ENCODE peak calls at places on chromosome 11, in four cellular contexts. One of them, this sample, is unnamed.

GRCh38 chr11:68610452-68611116 is 73.8 kb upstream of the GAL start:
- DNase-seq in suprapubic skin: no peak
- DNase-seq in K562: peak; percentile 25
- DNase-seq in breast epithelium: no peak
- DNase-seq in this sample: no peak

GRCh38 chr11:59678118-59678812 is 9.4 kb upstream of the PATL1 start:
- DNase-seq in suprapubic skin: no peak
- DNase-seq in K562: peak; percentile 20
- DNase-seq in breast epithelium: no peak
- DNase-seq in this sample: no peak

GRCh38 chr11:110251837-110252236 is 44.6 kb downstream of the RDX start:
- DNase-seq in suprapubic skin: no peak
- DNase-seq in K562: no peak
- DNase-seq in breast epithelium: no peak
- DNase-seq in this sample: no peak

GRCh38 chr11:36162909-36163434 is 126.3 kb downstream of the COMMD9 start:
- DNase-seq in suprapubic skin: no peak
- DNase-seq in K562: no peak
- DNase-seq in breast epithelium: no peak
- DNase-seq in this sample: no peak

GRCh38 chr11:65041206-65042035 is at the start of gene SAC3D1:
- DNase-seq in suprapubic skin: no peak
- DNase-seq in K562: peak; percentile 82
- DNase-seq in breast epithelium: no peak
- DNase-seq in this sample: no peak

GRCh38 chr11:119751281-119752060 is 22.5 kb upstream of the NECTIN1 start:
- DNase-seq in suprapubic skin: no peak
- DNase-seq in K562: no peak
- DNase-seq in breast epithelium: no peak
- DNase-seq in this sample: no peak

GRCh38 chr11:68581439-68581838 is 102.9 kb upstream of the GAL start:
- DNase-seq in suprapubic skin: no peak
- DNase-seq in K562: no peak
- DNase-seq in breast epithelium: no peak
- DNase-seq in this sample: peak; percentile 76

GRCh38 chr11:78313181-78313788 is 104.3 kb downstream of the GAB2 start:
- DNase-seq in suprapubic skin: peak; percentile 66
- DNase-seq in K562: no peak
- DNase-seq in breast epithelium: no peak
- DNase-seq in this sample: no peak

GRCh38 chr11:95338430-95338991 is 107.5 kb upstream of the SESN3 start:
- DNase-seq in suprapubic skin: peak; percentile 74
- DNase-seq in K562: no peak
- DNase-seq in breast epithelium: peak; percentile 45
- DNase-seq in this sample: peak; percentile 90

GRCh38 chr11:126359431-126360048 is 4.1 kb downstream of the ST3GAL4 start:
- DNase-seq in suprapubic skin: peak; percentile 89
- DNase-seq in K562: peak; percentile 49
- DNase-seq in breast epithelium: peak; percentile 61
- DNase-seq in this sample: peak; percentile 92

GRCh38 chr11:35083181-35084061 is 55.5 kb upstream of the CD44 start:
- DNase-seq in suprapubic skin: peak; percentile 89
- DNase-seq in K562: no peak
- DNase-seq in breast epithelium: peak; percentile 72
- DNase-seq in this sample: peak; percentile 87

GRCh38 chr11:36398261-36398953 is 102.3 kb downstream of the PRR5L start:
- DNase-seq in suprapubic skin: no peak
- DNase-seq in K562: no peak
- DNase-seq in breast epithelium: no peak
- DNase-seq in this sample: no peak

GRCh38 chr11:859394-860131 is 16.9 kb downstream of the TSPAN4 start:
- DNase-seq in suprapubic skin: no peak
- DNase-seq in K562: peak; percentile 55
- DNase-seq in breast epithelium: no peak
- DNase-seq in this sample: peak; percentile 93

GRCh38 chr11:9208726-9209501 is 56.2 kb downstream of the DENND5A start:
- DNase-seq in suprapubic skin: no peak
- DNase-seq in K562: no peak
- DNase-seq in breast epithelium: no peak
- DNase-seq in this sample: no peak

GRCh38 chr11:113331436-113331835 is 17.1 kb downstream of the TTC12 start:
- DNase-seq in suprapubic skin: no peak
- DNase-seq in K562: no peak
- DNase-seq in breast epithelium: no peak
- DNase-seq in this sample: no peak

GRCh38 chr11:65896009-65896999 is 3.9 kb downstream of the FOSL1 start:
- DNase-seq in suprapubic skin: no peak
- DNase-seq in K562: no peak
- DNase-seq in breast epithelium: no peak
- DNase-seq in this sample: no peak

GRCh38 chr11:12147827-12148226 is 37.4 kb downstream of the MICAL2 start:
- DNase-seq in suprapubic skin: no peak
- DNase-seq in K562: no peak
- DNase-seq in breast epithelium: no peak
- DNase-seq in this sample: no peak

GRCh38 chr11:61281581-61282250 is 13.4 kb downstream of the VWCE start:
- DNase-seq in suprapubic skin: no peak
- DNase-seq in K562: peak; percentile 99
- DNase-seq in breast epithelium: no peak
- DNase-seq in this sample: peak; percentile 71

GRCh38 chr11:120167659-120168058 is 29.7 kb upstream of the TRIM29 start:
- DNase-seq in suprapubic skin: no peak
- DNase-seq in K562: no peak
- DNase-seq in breast epithelium: no peak
- DNase-seq in this sample: peak; percentile 60

GRCh38 chr11:96154802-96155520 is 188.0 kb downstream of the MAML2 start:
- DNase-seq in suprapubic skin: no peak
- DNase-seq in K562: no peak
- DNase-seq in breast epithelium: no peak
- DNase-seq in this sample: no peak

GRCh38 chr11:19557720-19558140 is 154.9 kb upstream of the NAV2 start:
- DNase-seq in suprapubic skin: peak; percentile 87
- DNase-seq in K562: peak; percentile 78
- DNase-seq in breast epithelium: peak; percentile 71
- DNase-seq in this sample: peak; percentile 91

GRCh38 chr11:11789735-11790369 is 51.9 kb upstream of the USP47 start:
- DNase-seq in suprapubic skin: no peak
- DNase-seq in K562: peak; percentile 29
- DNase-seq in breast epithelium: no peak
- DNase-seq in this sample: no peak

GRCh38 chr11:35907648-35908431 is 36.0 kb upstream of the LDLRAD3 start:
- DNase-seq in suprapubic skin: peak; percentile 71
- DNase-seq in K562: no peak
- DNase-seq in breast epithelium: peak; percentile 79
- DNase-seq in this sample: peak; percentile 71

GRCh38 chr11:330307-330693 is 9.6 kb upstream of the IFITM3 start:
- DNase-seq in suprapubic skin: peak; percentile 60
- DNase-seq in K562: no peak
- DNase-seq in breast epithelium: no peak
- DNase-seq in this sample: peak; percentile 59

GRCh38 chr11:3167143-3168119 is 2.3 kb upstream of the OSBPL5 start:
- DNase-seq in suprapubic skin: no peak
- DNase-seq in K562: no peak
- DNase-seq in breast epithelium: no peak
- DNase-seq in this sample: no peak

GRCh38 chr11:62151737-62152102 is 27.9 kb downstream of the INCENP start:
- DNase-seq in suprapubic skin: peak; percentile 19
- DNase-seq in K562: no peak
- DNase-seq in breast epithelium: no peak
- DNase-seq in this sample: no peak

GRCh38 chr11:66418986-66419308 is 1.9 kb upstream of the NPAS4 start:
- DNase-seq in suprapubic skin: no peak
- DNase-seq in K562: no peak
- DNase-seq in breast epithelium: no peak
- DNase-seq in this sample: no peak

GRCh38 chr11:124867700-124868099 is 2.5 kb downstream of the ROBO3 start:
- DNase-seq in suprapubic skin: no peak
- DNase-seq in K562: peak; percentile 50
- DNase-seq in breast epithelium: no peak
- DNase-seq in this sample: peak; percentile 63

GRCh38 chr11:91756829-91757480 is 467.7 kb upstream of the FAT3 start:
- DNase-seq in suprapubic skin: no peak
- DNase-seq in K562: no peak
- DNase-seq in breast epithelium: no peak
- DNase-seq in this sample: no peak

GRCh38 chr11:65867284-65868071 is 5.1 kb downstream of the EFEMP2 start:
- DNase-seq in suprapubic skin: no peak
- DNase-seq in K562: no peak
- DNase-seq in breast epithelium: no peak
- DNase-seq in this sample: no peak

GRCh38 chr11:62141111-62142042 is 17.6 kb downstream of the INCENP start:
- DNase-seq in suprapubic skin: peak; percentile 51
- DNase-seq in K562: no peak
- DNase-seq in breast epithelium: no peak
- DNase-seq in this sample: no peak

GRCh38 chr11:111059726-111060125 is 185.8 kb upstream of the POU2AF2 start:
- DNase-seq in suprapubic skin: no peak
- DNase-seq in K562: no peak
- DNase-seq in breast epithelium: no peak
- DNase-seq in this sample: no peak

GRCh38 chr11:128701086-128701485 is 7.2 kb downstream of the FLI1 start:
- DNase-seq in suprapubic skin: no peak
- DNase-seq in K562: no peak
- DNase-seq in breast epithelium: no peak
- DNase-seq in this sample: no peak

GRCh38 chr11:64268028-64268686 is 16.3 kb downstream of the BAD start:
- DNase-seq in suprapubic skin: no peak
- DNase-seq in K562: no peak
- DNase-seq in breast epithelium: peak; percentile 56
- DNase-seq in this sample: no peak

GRCh38 chr11:71247551-71248250 is 4.7 kb downstream of the SHANK2 start:
- DNase-seq in suprapubic skin: peak; percentile 35
- DNase-seq in K562: no peak
- DNase-seq in breast epithelium: no peak
- DNase-seq in this sample: peak; percentile 54

GRCh38 chr11:35583126-35583525 is 35.1 kb upstream of the FJX1 start:
- DNase-seq in suprapubic skin: no peak
- DNase-seq in K562: no peak
- DNase-seq in breast epithelium: no peak
- DNase-seq in this sample: no peak

GRCh38 chr11:70854891-70855556 is 397.4 kb downstream of the SHANK2 start:
- DNase-seq in suprapubic skin: no peak
- DNase-seq in K562: no peak
- DNase-seq in breast epithelium: no peak
- DNase-seq in this sample: no peak

GRCh38 chr11:8265681-8266241 is 2.1 kb upstream of the LMO1 start:
- DNase-seq in suprapubic skin: peak; percentile 47
- DNase-seq in K562: peak; percentile 18
- DNase-seq in breast epithelium: no peak
- DNase-seq in this sample: peak; percentile 34

GRCh38 chr11:58801302-58801701 is 43.2 kb downstream of the GLYATL2 start:
- DNase-seq in suprapubic skin: no peak
- DNase-seq in K562: no peak
- DNase-seq in breast epithelium: no peak
- DNase-seq in this sample: no peak

GRCh38 chr11:102267602-102268001 is 49.7 kb upstream of the BIRC3 start:
- DNase-seq in suprapubic skin: no peak
- DNase-seq in K562: peak; percentile 20
- DNase-seq in breast epithelium: no peak
- DNase-seq in this sample: no peak

GRCh38 chr11:102269927-102270326 is 47.4 kb upstream of the BIRC3 start:
- DNase-seq in suprapubic skin: no peak
- DNase-seq in K562: no peak
- DNase-seq in breast epithelium: no peak
- DNase-seq in this sample: no peak

GRCh38 chr11:102266111-102266510 is 51.2 kb upstream of the BIRC3 start:
- DNase-seq in suprapubic skin: no peak
- DNase-seq in K562: no peak
- DNase-seq in breast epithelium: no peak
- DNase-seq in this sample: no peak

GRCh38 chr11:102268083-102268984 is 49.0 kb upstream of the BIRC3 start:
- DNase-seq in suprapubic skin: peak; percentile 90
- DNase-seq in K562: peak; percentile 98
- DNase-seq in breast epithelium: peak; percentile 95
- DNase-seq in this sample: peak; percentile 85

DNA sequence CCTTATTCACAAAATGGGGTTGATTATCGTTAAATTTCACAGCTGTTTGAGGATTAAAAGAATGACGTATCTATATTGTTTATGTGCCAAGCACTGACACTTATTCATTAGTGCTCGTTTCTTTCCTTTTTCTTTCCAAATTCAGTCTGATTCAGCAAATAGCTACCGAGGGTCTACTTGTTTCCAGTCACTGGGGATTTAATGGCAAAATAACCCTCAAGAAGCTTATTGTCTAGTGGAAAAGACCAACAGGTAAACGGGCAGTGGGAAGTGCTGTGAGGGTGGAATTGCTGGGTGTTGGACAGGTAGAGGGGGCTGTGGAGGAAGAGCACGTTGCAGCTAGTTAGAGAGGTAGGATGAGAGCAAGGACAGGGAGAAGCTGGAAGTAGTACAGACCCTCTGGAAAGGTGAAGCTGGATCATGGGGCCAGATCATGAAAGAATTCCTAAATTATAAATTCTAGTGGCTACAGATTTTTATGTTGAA is 48.3 kb upstream of the BIRC3 start:
- DNase-seq in suprapubic skin: no peak
- DNase-seq in K562: no peak
- DNase-seq in breast epithelium: no peak
- DNase-seq in this sample: no peak
- TF ChIP-seq CTCF in suprapubic skin: no peak
- TF ChIP-seq CTCF in K562: no peak
- TF ChIP-seq CTCF in breast epithelium: no peak
- TF ChIP-seq CTCF in this sample: no peak

GRCh38 chr11:75507571-75507970 is 18.2 kb downstream of the GDPD5 start:
- DNase-seq in suprapubic skin: no peak
- DNase-seq in K562: no peak
- DNase-seq in breast epithelium: no peak
- DNase-seq in this sample: no peak
- H3K4me1 ChIP-seq in suprapubic skin: peaks cover 7% of the 10 kb centered on the region
- H3K4me1 ChIP-seq in K562: peaks cover 24% of the 10 kb centered on the region
- H3K4me1 ChIP-seq in breast epithelium: no peaks in the 10 kb centered on the region
- H3K4me1 ChIP-seq in this sample: peaks cover 13% of the 10 kb centered on the region

GRCh38 chr11:86696004-86696403 is 23.6 kb upstream of the ME3 start:
- DNase-seq in suprapubic skin: no peak
- DNase-seq in K562: no peak
- DNase-seq in breast epithelium: no peak
- DNase-seq in this sample: no peak
- TF ChIP-seq POLR2AphosphoS5 in suprapubic skin: no peak
- TF ChIP-seq POLR2AphosphoS5 in K562: no peak
- TF ChIP-seq POLR2AphosphoS5 in breast epithelium: no peak
- TF ChIP-seq POLR2AphosphoS5 in this sample: peak; percentile 38

DNA sequence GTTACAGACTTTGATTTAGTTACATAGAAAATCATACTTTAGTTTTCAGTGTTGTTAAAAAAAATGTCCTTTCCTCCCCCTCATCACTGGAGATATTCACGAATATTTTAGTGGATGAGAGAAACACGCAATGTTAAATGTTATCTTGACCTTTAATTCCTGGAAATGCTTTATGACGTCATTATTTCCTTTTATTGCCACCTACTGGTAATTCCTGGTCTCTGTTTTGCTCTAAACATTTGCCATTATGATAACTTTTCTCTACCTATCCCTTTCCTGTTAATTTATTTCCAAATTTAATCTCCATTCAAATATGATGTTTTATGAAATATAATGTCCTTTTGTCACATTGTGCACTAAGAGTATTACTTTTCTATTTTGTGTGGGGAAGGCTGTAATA is 770.6 kb downstream of the FAM181B start:
- DNase-seq in suprapubic skin: no peak
- DNase-seq in K562: peak; percentile 6
- DNase-seq in breast epithelium: no peak
- DNase-seq in this sample: no peak
- TF ChIP-seq CTCF in suprapubic skin: no peak
- TF ChIP-seq CTCF in K562: no peak
- TF ChIP-seq CTCF in breast epithelium: no peak
- TF ChIP-seq CTCF in this sample: no peak